ENCODE peak calls at places on chromosomes 3 and 15, in four cellular contexts. One of them, this sample, is unnamed. For H3K36me3, the result is how much of the 10 kb centered on the place peaks cover.

GRCh38 chr15:25339431-25339830 is 99.4 kb downstream of the UBE3A start:
- DNase-seq in psoas muscle: no peak
- DNase-seq in OCI-LY7: no peak
- DNase-seq in body of pancreas: no peak
- DNase-seq in this sample: no peak

GRCh38 chr15:52023169-52023922 is 4.3 kb downstream of the MAPK6 start:
- DNase-seq in psoas muscle: no peak
- DNase-seq in body of pancreas: no peak
- DNase-seq in OCI-LY7: no peak
- DNase-seq in this sample: no peak

GRCh38 chr15:78103406-78104118 is 11.2 kb downstream of the SH2D7 start:
- DNase-seq in OCI-LY7: peak
- DNase-seq in psoas muscle: no peak
- DNase-seq in body of pancreas: no peak
- DNase-seq in this sample: peak

GRCh38 chr3:124741027-124741426 is 10.8 kb downstream of the UMPS start:
- DNase-seq in OCI-LY7: no peak
- DNase-seq in body of pancreas: no peak
- DNase-seq in psoas muscle: no peak
- DNase-seq in this sample: no peak

GRCh38 chr3:183980408-183980807 is 37.3 kb downstream of the ABCC5 start:
- DNase-seq in body of pancreas: peak
- DNase-seq in psoas muscle: peak
- DNase-seq in OCI-LY7: no peak
- DNase-seq in this sample: no peak

GRCh38 chr3:190375250-190375649 is 12.7 kb upstream of the CLDN16 start:
- DNase-seq in body of pancreas: no peak
- DNase-seq in psoas muscle: no peak
- DNase-seq in OCI-LY7: no peak
- DNase-seq in this sample: no peak

GRCh38 chr15:34616613-34617012 is 33.2 kb upstream of the GOLGA8B start:
- DNase-seq in body of pancreas: peak
- DNase-seq in psoas muscle: no peak
- DNase-seq in OCI-LY7: no peak
- DNase-seq in this sample: no peak

GRCh38 chr3:8769088-8769822 is at the start of gene OXTR:
- DNase-seq in OCI-LY7: peak
- DNase-seq in psoas muscle: peak
- DNase-seq in body of pancreas: peak
- DNase-seq in this sample: peak

GRCh38 chr3:152305075-152305474 is 36.3 kb downstream of the MBNL1 start:
- DNase-seq in OCI-LY7: no peak
- DNase-seq in body of pancreas: no peak
- DNase-seq in psoas muscle: no peak
- DNase-seq in this sample: no peak

GRCh38 chr3:12352253-12352652 is 63.4 kb downstream of the PPARG start:
- DNase-seq in OCI-LY7: no peak
- DNase-seq in body of pancreas: no peak
- DNase-seq in psoas muscle: no peak
- DNase-seq in this sample: no peak

GRCh38 chr15:90921887-90922286 is 10.5 kb downstream of the HDDC3 start:
- DNase-seq in psoas muscle: no peak
- DNase-seq in OCI-LY7: no peak
- DNase-seq in body of pancreas: no peak
- DNase-seq in this sample: no peak

GRCh38 chr3:138082085-138082991 is 33.1 kb downstream of the DZIP1L start:
- DNase-seq in psoas muscle: no peak
- DNase-seq in OCI-LY7: no peak
- DNase-seq in body of pancreas: no peak
- DNase-seq in this sample: no peak

GRCh38 chr3:150146891-150147761 is 176.4 kb upstream of the PFN2 start:
- DNase-seq in psoas muscle: peak
- DNase-seq in OCI-LY7: no peak
- DNase-seq in body of pancreas: no peak
- DNase-seq in this sample: peak

GRCh38 chr15:29934251-29934650 is 112.0 kb upstream of the TJP1 start:
- DNase-seq in psoas muscle: no peak
- DNase-seq in OCI-LY7: no peak
- DNase-seq in body of pancreas: no peak
- DNase-seq in this sample: no peak
- H3K4me3 ChIP-seq in psoas muscle: no peak
- H3K4me3 ChIP-seq in OCI-LY7: no peak
- H3K4me3 ChIP-seq in body of pancreas: no peak
- H3K4me3 ChIP-seq in this sample: no peak

GRCh38 chr3:52234516-52235447 is 4.2 kb downstream of the TWF2 start:
- DNase-seq in psoas muscle: peak
- DNase-seq in OCI-LY7: no peak
- DNase-seq in body of pancreas: no peak
- DNase-seq in this sample: no peak
- TF ChIP-seq CTCF in psoas muscle: peak
- TF ChIP-seq CTCF in OCI-LY7: peak
- TF ChIP-seq CTCF in body of pancreas: no peak
- TF ChIP-seq CTCF in this sample: peak

GRCh38 chr3:100082724-100083123 is 31.6 kb downstream of the FILIP1L start:
- DNase-seq in psoas muscle: no peak
- DNase-seq in OCI-LY7: no peak
- DNase-seq in body of pancreas: no peak
- DNase-seq in this sample: no peak
- H3K36me3 ChIP-seq in psoas muscle: under half
- H3K36me3 ChIP-seq in OCI-LY7: under half
- H3K36me3 ChIP-seq in body of pancreas: under half
- H3K36me3 ChIP-seq in this sample: under half

DNA sequence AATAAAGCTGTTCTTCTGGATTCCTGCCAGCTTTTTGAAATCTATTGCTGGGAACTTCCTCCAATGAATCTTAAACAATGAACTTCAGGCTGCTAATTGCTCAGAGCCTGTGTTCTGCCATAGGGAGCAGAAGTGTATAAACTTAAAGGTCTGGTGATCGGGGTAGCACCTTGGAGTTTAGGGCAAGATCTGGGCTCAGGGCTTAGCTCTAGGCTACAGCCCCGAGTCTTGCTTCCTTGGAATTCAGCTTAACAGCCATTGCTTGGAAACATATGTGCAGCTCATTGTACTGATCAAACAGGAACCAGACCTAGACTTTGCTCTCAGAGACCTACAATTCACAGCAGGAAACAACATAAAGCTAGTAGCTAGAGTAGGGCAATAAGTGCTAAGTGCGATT is 1.5 kb downstream of the ARL14 start:
- DNase-seq in body of pancreas: peak
- DNase-seq in psoas muscle: no peak
- DNase-seq in OCI-LY7: no peak
- DNase-seq in this sample: no peak
- H3K4me3 ChIP-seq in body of pancreas: peak
- H3K4me3 ChIP-seq in psoas muscle: no peak
- H3K4me3 ChIP-seq in OCI-LY7: no peak
- H3K4me3 ChIP-seq in this sample: no peak